ENCODE peak calls at places on chromosomes 11 and 22, in four cellular contexts. G is tibial nerve, E is PC-3, X is ovary. J is an unnamed sample.
A peak's percentile ranks its signal among the peaks of the same experiment; 100 is the strongest.

GRCh38 chr11:15196704-15197103 is 82.0 kb downstream of the INSC start:
- DNase-seq in G (no peak), E (no peak), X (no peak), J (no peak)

GRCh38 chr11:76638267-76639197 is 32.0 kb downstream of the LRRC32 start:
- DNase-seq in G (no peak), E (no peak), X (no peak), J (no peak)

GRCh38 chr11:8789864-8790263 is 107.3 kb downstream of the RPL27A start:
- DNase-seq in G (no peak), E (no peak), X (no peak), J (no peak)

GRCh38 chr22:45007247-45007945 is 2.4 kb downstream of the PHF21B start:
- DNase-seq in G (no peak), E (no peak), X (peak; percentile 69), J (no peak)

GRCh38 chr11:120424185-120424969 is 87.2 kb upstream of the GRIK4 start:
- DNase-seq in G (no peak), E (peak; percentile 35), X (no peak), J (no peak)

GRCh38 chr22:39470462-39471335 is 13.9 kb downstream of the MGAT3 start:
- DNase-seq in G (no peak), E (no peak), X (no peak), J (no peak)

GRCh38 chr11:69411257-69411924 is 70.1 kb upstream of the LINC01488 start:
- DNase-seq in G (no peak), E (peak; percentile 61), X (no peak), J (no peak)

GRCh38 chr11:8586184-8586583 is 7.8 kb downstream of the STK33 start:
- DNase-seq in G (no peak), E (no peak), X (no peak), J (no peak)

GRCh38 chr11:79314906-79315689 is 125.7 kb downstream of the TENM4 start:
- DNase-seq in G (no peak), E (peak; percentile 21), X (no peak), J (no peak)

GRCh38 chr22:30004689-30005088 is 75.6 kb upstream of the HORMAD2 start:
- DNase-seq in G (no peak), E (no peak), X (no peak), J (no peak)
- H3K27ac ChIP-seq in G (no peak overlapping the region), E (no peak overlapping the region), X (no peak overlapping the region), J (no peak overlapping the region)

DNA sequence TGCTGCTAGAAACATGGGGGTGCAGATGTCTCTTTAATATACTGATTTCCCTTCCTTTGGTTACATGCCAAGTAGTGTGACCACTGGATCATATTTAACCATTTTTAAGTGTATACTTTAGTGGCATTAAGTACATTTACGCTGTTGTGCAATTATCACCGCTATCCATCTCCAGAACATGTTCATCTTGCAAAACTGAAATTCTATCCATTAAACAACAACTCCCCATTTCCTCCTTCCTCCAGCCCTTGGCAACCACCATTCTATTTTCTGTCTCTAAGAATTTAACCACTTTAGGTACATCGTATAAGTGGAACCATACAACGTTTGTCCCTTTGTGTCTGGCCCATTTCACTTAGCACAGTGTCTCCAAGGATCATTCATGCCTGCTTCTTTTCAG is 44.4 kb upstream of the ZBED5 start:
- DNase-seq in G (no peak), E (peak; percentile 27), X (no peak), J (no peak)
- H3K4me1 ChIP-seq in G (peaks cover 20% of the 10 kb centered on the region), E (peaks cover 52% of the 10 kb centered on the region), X (peaks cover 11% of the 10 kb centered on the region), J (no peaks in the 10 kb centered on the region)

DNA sequence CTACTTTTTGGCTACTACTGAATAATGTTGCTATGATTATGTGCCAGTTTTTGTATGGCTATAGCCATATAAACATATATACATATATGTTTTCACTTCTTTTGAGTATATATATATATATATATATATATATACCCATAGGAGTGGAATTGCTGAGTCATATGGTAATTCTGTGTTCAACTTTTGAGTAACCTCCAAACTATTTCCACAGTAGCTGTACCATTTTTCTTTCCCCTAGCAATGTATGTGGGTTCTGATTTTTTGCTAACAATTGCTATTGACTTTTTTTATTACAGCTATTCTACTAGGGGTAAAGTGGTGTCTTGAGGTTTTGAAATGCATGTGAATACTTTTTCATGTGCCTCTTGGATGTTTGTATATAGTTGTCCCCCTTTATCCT is 30.4 kb downstream of the CBL start:
- DNase-seq in G (no peak), E (peak; percentile 51), X (no peak), J (no peak)
- H3K36me3 ChIP-seq in G (no peaks in the 10 kb centered on the region), E (peaks cover 17% of the 10 kb centered on the region), X (no peaks in the 10 kb centered on the region), J (no peaks in the 10 kb centered on the region)

DNA sequence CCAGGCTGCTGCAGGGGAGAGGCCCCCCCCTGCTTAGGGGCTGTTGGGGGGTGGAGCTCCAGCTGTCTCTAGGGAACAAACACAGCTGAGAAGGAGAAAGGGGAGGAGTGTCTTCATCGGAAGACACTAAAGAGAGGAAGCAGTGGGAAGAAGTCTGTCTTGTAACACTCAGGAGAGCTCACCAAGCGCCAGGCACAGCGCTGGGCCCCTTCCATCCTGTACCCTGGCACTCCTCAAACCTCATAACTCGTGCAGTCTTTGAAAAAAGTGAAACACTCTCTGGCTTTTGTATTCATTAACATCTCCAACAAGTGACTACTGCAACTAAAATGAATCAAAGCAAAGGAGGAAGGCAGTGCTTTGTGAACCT is 67.4 kb upstream of the PRDM11 start:
- DNase-seq in G (no peak), E (no peak), X (no peak), J (no peak)
- H3K27ac ChIP-seq in G (no peak overlapping the region), E (no peak overlapping the region), X (no peak overlapping the region), J (peak overlapping the region; percentile 60)

DNA sequence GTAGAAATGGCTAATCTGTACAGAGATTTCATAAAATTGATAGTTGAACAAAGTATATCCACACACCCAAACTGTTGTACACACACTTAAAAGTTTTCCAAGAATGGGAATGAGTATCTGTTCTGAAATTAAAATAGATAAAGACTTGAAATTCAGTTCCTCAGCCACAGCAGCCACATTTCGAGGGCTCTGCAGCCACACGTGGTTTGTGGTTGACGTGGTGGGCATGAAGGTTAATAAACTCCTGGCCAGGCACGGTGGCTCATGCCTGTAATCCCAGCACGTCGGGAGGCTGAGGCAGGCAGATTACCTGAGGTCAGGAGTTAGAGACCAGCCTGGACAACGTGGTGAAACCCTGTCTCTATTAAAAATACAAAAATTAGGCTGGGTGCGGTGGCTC is 24.0 kb downstream of the TPST2 start:
- DNase-seq in G (no peak), E (no peak), X (no peak), J (no peak)
- H3K4me1 ChIP-seq in G (no peaks in the 10 kb centered on the region), E (no peaks in the 10 kb centered on the region), X (no peaks in the 10 kb centered on the region), J (no peaks in the 10 kb centered on the region)

DNA sequence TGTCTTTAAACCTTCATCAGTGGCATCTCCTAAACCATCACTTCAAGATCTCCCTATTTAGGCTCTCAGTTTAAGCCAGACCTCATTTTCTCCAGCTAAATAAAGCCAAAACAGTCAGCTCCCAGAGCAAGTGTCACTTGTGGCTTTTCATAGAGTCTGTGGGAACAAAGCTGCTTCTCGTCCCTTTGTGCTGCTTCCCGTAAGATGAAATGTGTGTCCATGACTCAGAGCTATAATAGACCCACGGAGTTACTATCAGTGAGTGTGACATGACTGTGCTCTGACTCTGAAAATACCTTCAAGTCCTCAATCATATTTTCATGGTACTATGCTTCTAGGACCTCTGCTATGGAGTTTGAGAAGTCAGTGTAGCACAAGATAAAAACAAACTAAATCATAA is 57.3 kb upstream of the SLN start:
- DNase-seq in G (no peak), E (peak; percentile 91), X (no peak), J (no peak)
- H3K36me3 ChIP-seq in G (no peaks in the 10 kb centered on the region), E (no peaks in the 10 kb centered on the region), X (no peaks in the 10 kb centered on the region), J (no peaks in the 10 kb centered on the region)

DNA sequence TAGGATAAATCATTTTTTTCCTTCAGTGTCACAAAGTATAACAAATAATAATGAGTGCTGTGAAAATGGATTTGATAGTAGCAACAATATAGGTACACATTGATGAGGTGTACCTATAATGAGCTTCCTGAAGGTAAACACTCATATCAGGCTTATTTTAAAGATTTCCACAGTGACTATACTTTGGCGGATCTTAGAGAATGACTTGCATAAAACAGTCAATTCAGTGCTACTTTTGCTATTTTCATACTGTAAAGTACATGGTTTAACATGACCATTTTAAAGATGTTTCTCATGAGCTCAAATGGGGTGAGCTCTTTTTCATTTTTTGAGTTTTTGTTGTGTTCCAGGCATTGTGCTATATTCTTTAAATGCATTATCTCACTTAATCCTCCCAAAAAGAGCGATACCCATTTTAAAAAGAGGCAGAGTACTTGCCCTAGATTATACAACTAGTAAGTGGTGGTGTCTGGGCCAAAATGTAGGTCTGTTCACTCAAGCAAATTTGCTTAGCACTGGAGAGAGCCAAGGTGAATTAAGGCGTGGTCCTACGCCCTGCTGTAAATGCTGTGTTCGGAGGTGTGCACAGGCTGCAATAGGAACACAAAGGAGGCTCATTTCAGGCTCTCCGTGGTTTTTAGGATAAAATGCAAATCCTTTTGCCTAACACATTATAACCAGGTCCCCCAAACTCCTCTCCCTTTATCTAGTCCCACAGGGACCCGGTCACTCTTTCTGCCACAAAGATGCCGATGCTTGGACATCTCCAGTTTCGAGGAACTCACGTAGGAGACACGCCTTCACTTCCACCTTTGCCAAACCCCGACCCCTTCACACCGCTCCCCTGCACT is 617 bp upstream of the ALKBH3 start:
- DNase-seq in G (no peak), E (peak; percentile 10), X (no peak), J (no peak)
- H3K27ac ChIP-seq in G (peak overlapping the region; percentile 62), E (no peak overlapping the region), X (no peak overlapping the region), J (peak overlapping the region; percentile 80)

J was measured in naive thymus-derived CD4-positive, alpha-beta T cell.